ENCODE peak calls at places on chromosome 18, in six cellular contexts. One of them, this sample, is unnamed.

GRCh38 chr18:12283256-12283655 is 24.8 kb upstream of the TUBB6 start:
- DNase-seq in cardiac muscle cell: peak; percentile 33
- DNase-seq in CD8-positive, alpha-beta T cell: no peak
- DNase-seq in lung: no peak
- DNase-seq in PC-3: peak; percentile 86
- DNase-seq in SJCRH30: peak; percentile 35
- DNase-seq in this sample: no peak

GRCh38 chr18:9643549-9643948 is 29.2 kb upstream of the PPP4R1 start:
- DNase-seq in cardiac muscle cell: peak; percentile 98
- DNase-seq in CD8-positive, alpha-beta T cell: no peak
- DNase-seq in lung: peak; percentile 67
- DNase-seq in PC-3: peak; percentile 98
- DNase-seq in SJCRH30: peak; percentile 71
- DNase-seq in this sample: no peak

GRCh38 chr18:78123926-78124797 is 855.5 kb upstream of the SALL3 start:
- DNase-seq in cardiac muscle cell: no peak
- DNase-seq in CD8-positive, alpha-beta T cell: no peak
- DNase-seq in lung: no peak
- DNase-seq in PC-3: no peak
- DNase-seq in SJCRH30: no peak
- DNase-seq in this sample: no peak

GRCh38 chr18:67217551-67218166 is 298.9 kb downstream of the DSEL start:
- DNase-seq in cardiac muscle cell: peak; percentile 84
- DNase-seq in CD8-positive, alpha-beta T cell: peak; percentile 62
- DNase-seq in lung: peak; percentile 48
- DNase-seq in PC-3: peak; percentile 73
- DNase-seq in SJCRH30: peak; percentile 71
- DNase-seq in this sample: peak; percentile 43

GRCh38 chr18:10242922-10243680 is 211.3 kb upstream of the APCDD1 start:
- DNase-seq in cardiac muscle cell: no peak
- DNase-seq in CD8-positive, alpha-beta T cell: no peak
- DNase-seq in lung: no peak
- DNase-seq in PC-3: peak; percentile 30
- DNase-seq in SJCRH30: no peak
- DNase-seq in this sample: no peak

GRCh38 chr18:23135679-23136325 is 517 bp downstream of the CABLES1 start:
- DNase-seq in cardiac muscle cell: peak; percentile 54
- DNase-seq in CD8-positive, alpha-beta T cell: peak; percentile 24
- DNase-seq in lung: peak; percentile 37
- DNase-seq in PC-3: peak; percentile 43
- DNase-seq in SJCRH30: no peak
- DNase-seq in this sample: peak; percentile 35

GRCh38 chr18:21740724-21741510 is at the start of gene MIB1:
- DNase-seq in cardiac muscle cell: no peak
- DNase-seq in CD8-positive, alpha-beta T cell: peak; percentile 100
- DNase-seq in lung: no peak
- DNase-seq in PC-3: no peak
- DNase-seq in SJCRH30: peak; percentile 97
- DNase-seq in this sample: peak; percentile 97

GRCh38 chr18:44568986-44569385 is 111.7 kb upstream of the SETBP1 start:
- DNase-seq in cardiac muscle cell: no peak
- DNase-seq in CD8-positive, alpha-beta T cell: no peak
- DNase-seq in lung: no peak
- DNase-seq in PC-3: no peak
- DNase-seq in SJCRH30: no peak
- DNase-seq in this sample: no peak

GRCh38 chr18:5103693-5104092 is 93.4 kb downstream of the AKAIN1 start:
- DNase-seq in cardiac muscle cell: no peak
- DNase-seq in CD8-positive, alpha-beta T cell: no peak
- DNase-seq in lung: no peak
- DNase-seq in PC-3: no peak
- DNase-seq in SJCRH30: no peak
- DNase-seq in this sample: no peak

GRCh38 chr18:12455511-12455910 is 47.8 kb downstream of the PRELID3A start:
- DNase-seq in cardiac muscle cell: peak; percentile 18
- DNase-seq in CD8-positive, alpha-beta T cell: no peak
- DNase-seq in lung: no peak
- DNase-seq in PC-3: no peak
- DNase-seq in SJCRH30: no peak
- DNase-seq in this sample: no peak

GRCh38 chr18:45151645-45152044 is 463.6 kb upstream of the SLC14A2 start:
- DNase-seq in cardiac muscle cell: no peak
- DNase-seq in CD8-positive, alpha-beta T cell: no peak
- DNase-seq in lung: no peak
- DNase-seq in PC-3: no peak
- DNase-seq in SJCRH30: no peak
- DNase-seq in this sample: no peak

GRCh38 chr18:49135871-49136270 is 185.1 kb upstream of the SMAD7 start:
- DNase-seq in cardiac muscle cell: peak; percentile 21
- DNase-seq in CD8-positive, alpha-beta T cell: no peak
- DNase-seq in lung: no peak
- DNase-seq in PC-3: peak; percentile 22
- DNase-seq in SJCRH30: peak; percentile 5
- DNase-seq in this sample: no peak

GRCh38 chr18:48129621-48130082 is 199.2 kb upstream of the SMAD2 start:
- DNase-seq in cardiac muscle cell: no peak
- DNase-seq in CD8-positive, alpha-beta T cell: no peak
- DNase-seq in lung: no peak
- DNase-seq in PC-3: no peak
- DNase-seq in SJCRH30: no peak
- DNase-seq in this sample: no peak
- H3K4me1 ChIP-seq in cardiac muscle cell: no peaks in the 10 kb centered on the region
- H3K4me1 ChIP-seq in CD8-positive, alpha-beta T cell: no peaks in the 10 kb centered on the region
- H3K4me1 ChIP-seq in lung: no peaks in the 10 kb centered on the region
- H3K4me1 ChIP-seq in PC-3: peaks cover 15% of the 10 kb centered on the region
- H3K4me1 ChIP-seq in SJCRH30: no peaks in the 10 kb centered on the region
- H3K4me1 ChIP-seq in this sample: no peaks in the 10 kb centered on the region

GRCh38 chr18:655445-655844 is 2.0 kb upstream of the TYMS start:
- DNase-seq in cardiac muscle cell: no peak
- DNase-seq in CD8-positive, alpha-beta T cell: no peak
- DNase-seq in lung: no peak
- DNase-seq in PC-3: no peak
- DNase-seq in SJCRH30: no peak
- DNase-seq in this sample: no peak
- H3K27ac ChIP-seq in cardiac muscle cell: no peak overlapping the region
- H3K27ac ChIP-seq in CD8-positive, alpha-beta T cell: no peak overlapping the region
- H3K27ac ChIP-seq in lung: no peak overlapping the region
- H3K27ac ChIP-seq in PC-3: no peak overlapping the region
- H3K27ac ChIP-seq in SJCRH30: no peak overlapping the region
- H3K27ac ChIP-seq in this sample: no peak overlapping the region

GRCh38 chr18:58398648-58399398 is 230.1 kb downstream of the ALPK2 start:
- DNase-seq in cardiac muscle cell: no peak
- DNase-seq in CD8-positive, alpha-beta T cell: no peak
- DNase-seq in lung: no peak
- DNase-seq in PC-3: no peak
- DNase-seq in SJCRH30: no peak
- DNase-seq in this sample: no peak

GRCh38 chr18:58402951-58403702 is 225.8 kb downstream of the ALPK2 start:
- DNase-seq in cardiac muscle cell: no peak
- DNase-seq in CD8-positive, alpha-beta T cell: no peak
- DNase-seq in lung: no peak
- DNase-seq in PC-3: no peak
- DNase-seq in SJCRH30: no peak
- DNase-seq in this sample: no peak

GRCh38 chr18:58401191-58401590 is 227.7 kb downstream of the ALPK2 start:
- DNase-seq in cardiac muscle cell: no peak
- DNase-seq in CD8-positive, alpha-beta T cell: no peak
- DNase-seq in lung: no peak
- DNase-seq in PC-3: no peak
- DNase-seq in SJCRH30: no peak
- DNase-seq in this sample: no peak

GRCh38 chr18:58402247-58402646 is 226.6 kb downstream of the ALPK2 start:
- DNase-seq in cardiac muscle cell: no peak
- DNase-seq in CD8-positive, alpha-beta T cell: no peak
- DNase-seq in lung: no peak
- DNase-seq in PC-3: peak; percentile 10
- DNase-seq in SJCRH30: peak; percentile 84
- DNase-seq in this sample: no peak

GRCh38 chr18:58400337-58400885 is 228.5 kb downstream of the ALPK2 start:
- DNase-seq in cardiac muscle cell: peak; percentile 18
- DNase-seq in CD8-positive, alpha-beta T cell: no peak
- DNase-seq in lung: no peak
- DNase-seq in PC-3: no peak
- DNase-seq in SJCRH30: no peak
- DNase-seq in this sample: peak; percentile 10
- H3K4me1 ChIP-seq in cardiac muscle cell: peaks cover 17% of the 10 kb centered on the region
- H3K4me1 ChIP-seq in CD8-positive, alpha-beta T cell: peaks cover 8% of the 10 kb centered on the region
- H3K4me1 ChIP-seq in lung: no peaks in the 10 kb centered on the region
- H3K4me1 ChIP-seq in PC-3: no peaks in the 10 kb centered on the region
- H3K4me1 ChIP-seq in SJCRH30: peaks cover 22% of the 10 kb centered on the region
- H3K4me1 ChIP-seq in this sample: no peaks in the 10 kb centered on the region

GRCh38 chr18:76977681-76978234 is 154.8 kb downstream of the MBP start:
- DNase-seq in cardiac muscle cell: no peak
- DNase-seq in CD8-positive, alpha-beta T cell: no peak
- DNase-seq in lung: no peak
- DNase-seq in PC-3: no peak
- DNase-seq in SJCRH30: peak; percentile 60
- DNase-seq in this sample: no peak

GRCh38 chr18:76973512-76974302 is 151.3 kb downstream of the ZNF236 start:
- DNase-seq in cardiac muscle cell: no peak
- DNase-seq in CD8-positive, alpha-beta T cell: no peak
- DNase-seq in lung: no peak
- DNase-seq in PC-3: no peak
- DNase-seq in SJCRH30: no peak
- DNase-seq in this sample: no peak

GRCh38 chr18:76974345-76974744 is 152.0 kb downstream of the ZNF236 start:
- DNase-seq in cardiac muscle cell: no peak
- DNase-seq in CD8-positive, alpha-beta T cell: no peak
- DNase-seq in lung: no peak
- DNase-seq in PC-3: no peak
- DNase-seq in SJCRH30: no peak
- DNase-seq in this sample: no peak

GRCh38 chr18:76977108-76977621 is 154.8 kb downstream of the ZNF236 start:
- DNase-seq in cardiac muscle cell: no peak
- DNase-seq in CD8-positive, alpha-beta T cell: no peak
- DNase-seq in lung: no peak
- DNase-seq in PC-3: no peak
- DNase-seq in SJCRH30: no peak
- DNase-seq in this sample: no peak

GRCh38 chr18:76975577-76976110 is 153.3 kb downstream of the ZNF236 start:
- DNase-seq in cardiac muscle cell: no peak
- DNase-seq in CD8-positive, alpha-beta T cell: no peak
- DNase-seq in lung: no peak
- DNase-seq in PC-3: no peak
- DNase-seq in SJCRH30: no peak
- DNase-seq in this sample: no peak
- H3K27ac ChIP-seq in cardiac muscle cell: no peak overlapping the region
- H3K27ac ChIP-seq in CD8-positive, alpha-beta T cell: no peak overlapping the region
- H3K27ac ChIP-seq in lung: no peak overlapping the region
- H3K27ac ChIP-seq in PC-3: no peak overlapping the region
- H3K27ac ChIP-seq in SJCRH30: no peak overlapping the region
- H3K27ac ChIP-seq in this sample: no peak overlapping the region

DNA sequence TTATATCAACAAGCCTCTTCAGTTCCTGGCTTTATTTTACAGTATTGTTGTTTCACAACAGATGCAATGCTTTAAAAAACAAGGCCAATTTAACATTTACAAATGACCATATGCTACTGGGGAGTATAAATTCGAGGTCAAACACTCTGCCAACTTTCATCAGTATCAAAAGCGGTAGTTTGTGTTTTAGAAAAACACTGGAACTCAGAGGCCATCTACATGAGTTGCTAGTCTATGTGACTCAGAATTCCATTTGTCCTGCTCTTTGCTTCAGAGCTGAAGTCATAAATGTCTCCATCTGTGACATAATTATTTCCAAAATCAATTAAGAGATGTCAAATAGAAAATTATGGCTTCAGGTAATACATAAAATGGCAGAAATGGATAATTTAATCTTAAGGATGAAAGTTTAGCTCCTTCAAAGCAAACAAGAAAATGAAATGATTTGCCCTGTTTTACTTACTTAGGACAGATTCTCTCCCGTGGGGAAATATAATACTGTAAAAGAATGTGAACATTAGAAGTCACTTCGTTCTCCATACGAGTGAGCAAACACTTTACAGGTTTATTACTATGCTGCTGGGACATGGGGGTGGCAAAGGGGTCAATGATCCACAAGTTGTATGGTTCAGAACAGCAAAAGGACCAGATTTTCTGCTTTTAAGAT is 3.7 kb downstream of the MEX3C start:
- DNase-seq in cardiac muscle cell: peak; percentile 15
- DNase-seq in CD8-positive, alpha-beta T cell: no peak
- DNase-seq in lung: no peak
- DNase-seq in PC-3: peak; percentile 1
- DNase-seq in SJCRH30: no peak
- DNase-seq in this sample: no peak
- H3K4me1 ChIP-seq in cardiac muscle cell: peaks cover 46% of the 10 kb centered on the region
- H3K4me1 ChIP-seq in CD8-positive, alpha-beta T cell: peaks cover 54% of the 10 kb centered on the region
- H3K4me1 ChIP-seq in lung: peaks cover 27% of the 10 kb centered on the region
- H3K4me1 ChIP-seq in PC-3: peaks cover 6% of the 10 kb centered on the region
- H3K4me1 ChIP-seq in SJCRH30: peaks cover 9% of the 10 kb centered on the region
- H3K4me1 ChIP-seq in this sample: peaks cover 40% of the 10 kb centered on the region

GRCh38 chr18:36460854-36461253 is 163.3 kb downstream of the FHOD3 start:
- DNase-seq in cardiac muscle cell: no peak
- DNase-seq in CD8-positive, alpha-beta T cell: no peak
- DNase-seq in lung: no peak
- DNase-seq in PC-3: no peak
- DNase-seq in SJCRH30: no peak
- DNase-seq in this sample: no peak
- H3K27ac ChIP-seq in cardiac muscle cell: peak overlapping the region; percentile 83
- H3K27ac ChIP-seq in CD8-positive, alpha-beta T cell: no peak overlapping the region
- H3K27ac ChIP-seq in lung: peak overlapping the region; percentile 57
- H3K27ac ChIP-seq in PC-3: peak overlapping the region; percentile 53
- H3K27ac ChIP-seq in SJCRH30: no peak overlapping the region
- H3K27ac ChIP-seq in this sample: no peak overlapping the region

This sample was measured in naive thymus-derived CD4-positive, alpha-beta T cell.